ENCODE peak calls at places on chromosomes 6 and 20, in nine cellular contexts. O, B, G, M, A, H, E, L and D are unnamed samples.
A peak's percentile ranks its signal among the peaks of the same experiment; 100 is the strongest.

GRCh38 chr6:31468316-31468715 is 29.6 kb upstream of the MICB start:
- DNase-seq in O (no peak), B (no peak), G (no peak), M (no peak), A (no peak), H (no peak), E (no peak), L (no peak), D (no peak)

GRCh38 chr6:107720762-107721161 is 103.4 kb downstream of the SCML4 start:
- DNase-seq in O (no peak), B (no peak), G (no peak), M (no peak), A (no peak), H (no peak), E (no peak), L (no peak), D (no peak)

GRCh38 chr20:51529027-51529749 is 13.3 kb downstream of the NFATC2 start:
- DNase-seq in O (no peak), B (no peak), G (no peak), M (no peak), A (peak; percentile 58), H (peak; percentile 55), E (peak; percentile 46), L (no peak), D (peak; percentile 56)

GRCh38 chr6:144264270-144265060 is 20.7 kb upstream of the UTRN start:
- DNase-seq in O (peak; percentile 83), B (no peak), G (peak; percentile 43), M (no peak), A (peak; percentile 95), H (peak; percentile 82), E (no peak), L (no peak), D (peak; percentile 79)

GRCh38 chr6:29590218-29590808 is 5.4 kb downstream of the OR2H2 start:
- DNase-seq in O (no peak), B (no peak), G (no peak), M (no peak), A (no peak), H (no peak), E (no peak), L (no peak), D (no peak)

GRCh38 chr20:41482647-41483552 is 116.3 kb upstream of the EMILIN3 start:
- DNase-seq in O (peak; percentile 86), B (no peak), G (no peak), M (no peak), A (peak; percentile 94), H (peak; percentile 77), E (no peak), L (no peak), D (peak; percentile 73)

GRCh38 chr20:20821496-20822260 is 109.2 kb upstream of the RALGAPA2 start:
- DNase-seq in O (no peak), B (no peak), G (no peak), M (no peak), A (no peak), H (no peak), E (no peak), L (no peak), D (no peak)

GRCh38 chr20:49323622-49324238 is 45.9 kb upstream of the ZNFX1 start:
- DNase-seq in O (peak; percentile 32), B (no peak), G (no peak), M (no peak), A (peak; percentile 86), H (peak; percentile 54), E (no peak), L (peak; percentile 42), D (peak; percentile 89)

GRCh38 chr20:1944345-1945099 is 49.3 kb downstream of the SIRPA start:
- DNase-seq in O (no peak), B (no peak), G (no peak), M (peak; percentile 27), A (no peak), H (no peak), E (no peak), L (no peak), D (no peak)

GRCh38 chr20:1993986-1994385 is at the start of gene PDYN:
- DNase-seq in O (no peak), B (no peak), G (no peak), M (no peak), A (no peak), H (no peak), E (no peak), L (no peak), D (no peak)

GRCh38 chr6:106547053-106547414 is 82.3 kb downstream of the RTN4IP1 start:
- DNase-seq in O (no peak), B (no peak), G (no peak), M (no peak), A (no peak), H (no peak), E (no peak), L (no peak), D (no peak)

GRCh38 chr6:115945806-115946205 is 114.9 kb downstream of the FRK start:
- DNase-seq in O (no peak), B (no peak), G (no peak), M (no peak), A (no peak), H (no peak), E (no peak), L (no peak), D (no peak)

GRCh38 chr20:18056174-18057105 is 1.3 kb downstream of the OVOL2 start:
- DNase-seq in O (no peak), B (no peak), G (no peak), M (no peak), A (peak; percentile 6), H (no peak), E (no peak), L (no peak), D (peak; percentile 1)

GRCh38 chr6:2899596-2899995 is 3.5 kb downstream of the SERPINB9 start:
- DNase-seq in O (no peak), B (no peak), G (no peak), M (peak; percentile 50), A (no peak), H (no peak), E (no peak), L (no peak), D (no peak)

GRCh38 chr20:58691773-58692578 is 624 bp upstream of the NPEPL1 start:
- DNase-seq in O (no peak), B (no peak), G (peak; percentile 45), M (peak; percentile 90), A (peak; percentile 61), H (no peak), E (no peak), L (no peak), D (peak; percentile 53)

GRCh38 chr6:13288969-13289391 is 39.4 kb downstream of the TBC1D7 start:
- DNase-seq in O (no peak), B (no peak), G (no peak), M (peak; percentile 63), A (no peak), H (no peak), E (no peak), L (no peak), D (no peak)

GRCh38 chr6:44035621-44036020 is 91.6 kb downstream of the MRPL14 start:
- DNase-seq in O (no peak), B (no peak), G (no peak), M (no peak), A (no peak), H (no peak), E (no peak), L (no peak), D (no peak)

GRCh38 chr6:167828325-167828956 is 1.7 kb downstream of the AFDN start:
- DNase-seq in O (no peak), B (no peak), G (no peak), M (no peak), A (no peak), H (no peak), E (no peak), L (no peak), D (no peak)

GRCh38 chr20:37161830-37162549 is 17.1 kb upstream of the RPN2 start:
- DNase-seq in O (no peak), B (no peak), G (no peak), M (no peak), A (no peak), H (peak; percentile 14), E (no peak), L (no peak), D (no peak)

GRCh38 chr6:66094615-66095014 is 387.6 kb upstream of the EYS start:
- DNase-seq in O (no peak), B (no peak), G (no peak), M (no peak), A (no peak), H (no peak), E (no peak), L (no peak), D (no peak)

GRCh38 chr20:36856691-36857635 is 19.0 kb upstream of the TLDC2 start:
- DNase-seq in O (no peak), B (no peak), G (no peak), M (no peak), A (peak; percentile 63), H (no peak), E (peak; percentile 41), L (peak; percentile 55), D (no peak)

GRCh38 chr6:39218868-39219567 is 10.3 kb downstream of the KCNK5 start:
- DNase-seq in O (no peak), B (no peak), G (no peak), M (no peak), A (peak; percentile 20), H (no peak), E (no peak), L (no peak), D (peak; percentile 5)

GRCh38 chr6:109143191-109143590 is 47.9 kb downstream of the CEP57L1 start:
- DNase-seq in O (no peak), B (no peak), G (no peak), M (no peak), A (peak; percentile 68), H (no peak), E (no peak), L (no peak), D (peak; percentile 15)